ENCODE peak calls at places on chromosomes 13 and 19, in eight cellular contexts. I is heart right ventricle, R is Peyer's patch, H is bronchial epithelial cell, K is fibroblast of pulmonary artery, C is left ventricle myocardium inferior, F is fibroblast of mammary gland, A is tibial nerve. G is an unnamed sample.

GRCh38 chr19:55585658-55586339 is 5.2 kb upstream of the ZNF579 start:
- DNase-seq in I (peak; percentile 87), R (peak; percentile 83), H (no peak), K (peak; percentile 79), C (peak; percentile 80), F (peak; percentile 52), A (peak; percentile 36), G (no peak)

GRCh38 chr13:95948646-95949045 is 104.6 kb downstream of the UGGT2 start:
- DNase-seq in I (no peak), R (no peak), H (peak; percentile 47), K (peak; percentile 48), C (no peak), F (peak; percentile 73), A (no peak), G (no peak)

GRCh38 chr19:4388171-4389063 is 11.9 kb downstream of the SH3GL1 start:
- DNase-seq in I (no peak), R (no peak), H (no peak), K (no peak), C (peak; percentile 35), F (no peak), A (no peak), G (peak; percentile 78)

GRCh38 chr13:45207319-45207718 is 6.5 kb upstream of the KCTD4 start:
- DNase-seq in I (no peak), R (no peak), H (peak; percentile 57), K (no peak), C (no peak), F (no peak), A (no peak), G (no peak)

GRCh38 chr13:47232516-47232915 is 335.7 kb upstream of the HTR2A start:
- DNase-seq in I (no peak), R (no peak), H (peak; percentile 45), K (no peak), C (no peak), F (no peak), A (no peak), G (no peak)

GRCh38 chr19:40279761-40280607 is 5.2 kb downstream of the AKT2 start:
- DNase-seq in I (no peak), R (no peak), H (no peak), K (no peak), C (no peak), F (peak; percentile 21), A (no peak), G (no peak)

GRCh38 chr13:37303610-37304009 is 198.1 kb upstream of the CSNK1A1L start:
- DNase-seq in I (no peak), R (no peak), H (peak; percentile 33), K (no peak), C (no peak), F (peak; percentile 4), A (no peak), G (no peak)

GRCh38 chr13:58869566-58869965 is 1238.0 kb downstream of the PCDH17 start:
- DNase-seq in I (no peak), R (no peak), H (peak; percentile 57), K (no peak), C (no peak), F (no peak), A (no peak), G (no peak)

GRCh38 chr19:3053780-3054179 is 8.5 kb downstream of the TLE5 start:
- DNase-seq in I (no peak), R (no peak), H (no peak), K (no peak), C (no peak), F (no peak), A (no peak), G (no peak)

GRCh38 chr13:48043789-48044503 is 6.4 kb downstream of the NUDT15 start:
- DNase-seq in I (no peak), R (no peak), H (peak; percentile 38), K (peak; percentile 71), C (no peak), F (peak; percentile 65), A (no peak), G (no peak)

GRCh38 chr19:1725100-1726064 is 27.9 kb upstream of the ONECUT3 start:
- DNase-seq in I (peak; percentile 60), R (no peak), H (no peak), K (peak; percentile 52), C (peak; percentile 52), F (peak; percentile 24), A (no peak), G (no peak)

GRCh38 chr13:38159710-38160109 is 189.9 kb upstream of the UFM1 start:
- DNase-seq in I (no peak), R (no peak), H (no peak), K (no peak), C (no peak), F (no peak), A (no peak), G (no peak)

GRCh38 chr19:50835103-50835784 is 1.9 kb upstream of the KLK15 start:
- DNase-seq in I (no peak), R (no peak), H (peak; percentile 13), K (peak; percentile 7), C (no peak), F (no peak), A (no peak), G (no peak)

GRCh38 chr13:27125357-27126282 is 46.0 kb downstream of the USP12 start:
- DNase-seq in I (no peak), R (no peak), H (peak; percentile 76), K (no peak), C (no peak), F (no peak), A (no peak), G (no peak)

GRCh38 chr13:23160241-23161175 is 20.3 kb upstream of the SGCG start:
- DNase-seq in I (no peak), R (no peak), H (no peak), K (no peak), C (no peak), F (no peak), A (no peak), G (no peak)
- H3K4me3 ChIP-seq in I (peak overlapping the region; percentile 53), R (no peak overlapping the region), H (peak overlapping the region; percentile 27), K (peak overlapping the region; percentile 49), C (peak overlapping the region; percentile 65), F (no peak overlapping the region), A (peak overlapping the region; percentile 5), G (peak overlapping the region; percentile 60)

DNA sequence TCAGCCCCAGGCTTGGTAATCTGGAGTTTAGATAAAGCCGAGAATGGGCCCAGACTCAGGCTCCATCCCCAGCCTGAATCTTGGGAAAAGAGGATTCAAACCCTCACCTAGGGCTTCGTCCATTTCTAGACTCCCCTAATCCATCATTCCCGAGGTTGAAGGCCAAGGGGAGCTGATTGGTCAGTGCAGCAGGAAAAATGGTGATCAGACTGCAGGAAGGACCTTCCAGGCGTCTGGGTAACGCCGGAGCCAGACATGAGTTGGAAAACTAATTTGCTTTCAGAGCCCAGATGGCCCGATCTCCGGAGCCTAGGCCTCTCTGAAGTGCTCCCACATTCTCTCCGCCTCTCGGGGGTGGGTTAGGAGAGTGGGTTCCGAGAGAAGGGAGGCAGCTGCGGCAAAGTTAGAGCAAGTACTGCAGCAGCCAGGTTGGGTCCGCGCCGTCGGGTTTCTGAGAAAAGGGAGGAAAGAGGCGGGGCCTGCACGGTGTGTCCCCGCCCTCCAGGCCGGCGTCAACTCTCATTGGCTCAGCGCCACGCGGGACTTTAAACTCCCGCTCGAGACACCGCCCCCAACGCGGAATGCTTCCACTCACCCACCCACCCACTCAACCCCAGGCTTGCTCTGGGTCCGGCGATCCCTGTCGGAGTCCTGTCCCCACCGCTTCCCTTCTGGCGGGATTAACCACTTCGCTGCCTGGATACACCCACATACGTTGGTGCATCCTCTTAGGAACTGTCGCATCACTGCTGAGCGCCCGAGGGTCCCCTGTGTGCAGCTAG is 788 bp upstream of the RTBDN start:
- DNase-seq in I (peak; percentile 19), R (no peak), H (no peak), K (no peak), C (no peak), F (no peak), A (no peak), G (no peak)
- H3K4me3 ChIP-seq in I (no peak overlapping the region), R (no peak overlapping the region), H (no peak overlapping the region), K (no peak overlapping the region), C (no peak overlapping the region), F (no peak overlapping the region), A (no peak overlapping the region), G (no peak overlapping the region)

DNA sequence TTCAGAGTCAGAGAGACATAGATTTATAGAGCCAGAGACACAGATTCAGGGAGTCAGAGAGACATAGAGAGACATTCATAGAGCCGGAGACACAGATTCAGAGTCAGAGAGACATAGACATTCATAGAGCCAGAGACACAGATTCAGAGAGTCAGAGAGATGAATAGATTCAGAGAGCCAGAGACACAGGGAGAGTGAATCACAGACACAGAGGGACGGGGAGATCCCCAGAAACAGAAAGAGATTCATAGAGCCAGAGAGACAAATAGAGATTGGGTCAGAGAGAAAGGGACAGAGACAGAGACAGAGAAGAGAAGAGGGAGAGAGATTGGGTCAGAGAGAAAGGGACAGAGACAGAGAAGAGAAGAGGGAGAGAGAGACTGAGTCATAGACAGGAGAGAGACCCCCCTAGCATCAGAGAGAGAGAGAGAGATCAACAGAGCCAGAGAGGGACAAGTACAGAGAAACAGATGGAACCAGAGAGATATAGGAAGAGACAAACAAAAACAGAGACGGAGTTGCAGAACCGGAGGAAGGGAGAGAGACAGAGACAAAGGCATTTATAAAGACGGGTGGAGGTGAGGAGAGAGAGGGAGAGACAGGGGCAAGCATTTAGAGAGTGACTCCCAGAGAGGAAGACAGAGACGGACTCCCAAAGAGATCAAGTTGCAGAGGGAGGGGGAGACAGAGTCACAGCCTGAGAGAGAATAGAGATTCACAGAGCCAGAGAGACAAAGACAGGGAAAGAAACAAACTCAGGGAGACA is 1.1 kb upstream of the PRKCG start:
- DNase-seq in I (no peak), R (no peak), H (no peak), K (no peak), C (no peak), F (no peak), A (no peak), G (no peak)
- H3K4me3 ChIP-seq in I (no peak overlapping the region), R (no peak overlapping the region), H (no peak overlapping the region), K (peak overlapping the region; percentile 37), C (no peak overlapping the region), F (no peak overlapping the region), A (no peak overlapping the region), G (no peak overlapping the region)

DNA sequence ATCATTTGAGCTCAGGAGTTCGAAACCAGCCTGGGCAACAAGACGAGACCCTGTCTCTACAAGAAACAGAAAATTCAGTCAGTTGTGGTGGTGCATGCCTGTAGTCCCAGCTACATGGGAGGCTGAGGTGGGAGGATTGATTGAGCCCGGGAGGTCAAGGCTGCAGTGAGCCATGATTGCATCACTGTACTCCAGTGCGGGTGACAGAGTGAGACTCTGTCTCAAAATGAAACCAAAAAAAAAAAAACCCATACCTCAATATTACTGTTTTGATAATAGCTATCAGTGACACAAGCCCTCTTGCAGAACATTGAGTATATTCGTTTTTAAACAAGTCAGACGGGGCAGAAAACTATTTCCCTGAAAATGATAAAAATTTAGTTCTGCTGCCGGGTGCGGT is 16.2 kb downstream of the ZNF791 start:
- DNase-seq in I (no peak), R (no peak), H (no peak), K (no peak), C (no peak), F (no peak), A (no peak), G (no peak)
- H3K4me3 ChIP-seq in I (no peak overlapping the region), R (no peak overlapping the region), H (no peak overlapping the region), K (no peak overlapping the region), C (no peak overlapping the region), F (no peak overlapping the region), A (no peak overlapping the region), G (no peak overlapping the region)

DNA sequence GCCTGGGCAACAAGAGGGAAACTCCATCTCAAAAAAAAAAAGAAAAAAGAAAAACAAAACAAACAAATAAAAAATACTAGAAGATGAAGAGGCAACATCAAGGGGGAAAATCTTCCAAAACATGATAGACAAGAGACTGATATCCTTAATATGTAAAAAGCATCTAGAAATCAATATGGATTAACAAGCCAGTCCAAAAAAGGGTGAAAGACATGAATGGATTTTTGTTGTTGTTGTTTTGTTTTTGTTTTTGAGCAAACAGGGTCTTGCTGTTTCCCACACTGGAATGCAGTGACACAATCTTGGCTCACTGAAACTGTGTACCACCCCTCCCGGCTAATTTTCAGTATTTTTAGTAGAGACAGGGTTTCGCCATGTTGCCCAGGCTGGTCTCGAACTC is 4.0 kb upstream of the TINCR start:
- DNase-seq in I (no peak), R (no peak), H (no peak), K (no peak), C (no peak), F (no peak), A (no peak), G (no peak)
- H3K4me3 ChIP-seq in I (no peak overlapping the region), R (no peak overlapping the region), H (no peak overlapping the region), K (no peak overlapping the region), C (no peak overlapping the region), F (no peak overlapping the region), A (no peak overlapping the region), G (no peak overlapping the region)